ENCODE peak calls at places on chromosome 10, in seven cellular contexts. J, U, D, Q, N, Y and M are unnamed samples.

GRCh38 chr10:12428447-12429135 is 79.2 kb downstream of the CAMK1D start:
- DNase-seq in J (no peak), U (no peak), D (no peak), Q (no peak), N (no peak), Y (no peak), M (no peak)

GRCh38 chr10:87618470-87619423 is 40.9 kb upstream of the PAPSS2 start:
- DNase-seq in J (no peak), U (no peak), D (no peak), Q (no peak), N (no peak), Y (no peak), M (no peak)

GRCh38 chr10:59668081-59668480 is 41.6 kb downstream of the SLC16A9 start:
- DNase-seq in J (no peak), U (no peak), D (no peak), Q (no peak), N (no peak), Y (no peak), M (no peak)

GRCh38 chr10:68878463-68878862 is 22.7 kb upstream of the DDX50 start:
- DNase-seq in J (no peak), U (no peak), D (no peak), Q (no peak), N (no peak), Y (no peak), M (no peak)

GRCh38 chr10:77409697-77410471 is 227.7 kb downstream of the KCNMA1 start:
- DNase-seq in J (peak; percentile 55), U (no peak), D (no peak), Q (no peak), N (no peak), Y (no peak), M (no peak)

GRCh38 chr10:58464956-58465355 is 47.7 kb upstream of the BICC1 start:
- DNase-seq in J (no peak), U (no peak), D (no peak), Q (no peak), N (no peak), Y (no peak), M (no peak)

GRCh38 chr10:102628451-102628911 is 15.8 kb upstream of the TRIM8 start:
- DNase-seq in J (peak; percentile 51), U (peak; percentile 87), D (no peak), Q (no peak), N (no peak), Y (no peak), M (no peak)

GRCh38 chr10:3948843-3949242 is 163.8 kb upstream of the KLF6 start:
- DNase-seq in J (peak; percentile 39), U (no peak), D (no peak), Q (peak; percentile 65), N (no peak), Y (peak; percentile 63), M (no peak)

GRCh38 chr10:110361800-110362456 is 57.2 kb upstream of the SMNDC1 start:
- DNase-seq in J (no peak), U (no peak), D (no peak), Q (no peak), N (no peak), Y (no peak), M (no peak)

GRCh38 chr10:84412482-84412881 is 84.1 kb downstream of the CCSER2 start:
- DNase-seq in J (no peak), U (no peak), D (no peak), Q (no peak), N (no peak), Y (no peak), M (no peak)

GRCh38 chr10:85847085-85847484 is 519.5 kb downstream of the GRID1 start:
- DNase-seq in J (no peak), U (no peak), D (no peak), Q (no peak), N (no peak), Y (no peak), M (no peak)